ENCODE peak calls at places on chromosomes 2 and 18, in seven cellular contexts. L is stomach, R is tibial nerve, O is breast epithelium, X is epithelial cell of esophagus, H is upper lobe of right lung, Q is fibroblast of villous mesenchyme. S is an unnamed sample.

GRCh38 chr2:189236066-189236465 is 56.5 kb upstream of the COL5A2 start:
- DNase-seq in H (no peak), R (no peak), X (peak; percentile 90), Q (no peak), L (no peak), O (no peak), S (no peak)

GRCh38 chr2:50469784-50470183 is 562.1 kb downstream of the NRXN1 start:
- DNase-seq in Q (no peak), X (no peak), L (no peak), H (no peak), O (no peak), R (no peak), S (no peak)

GRCh38 chr2:108604196-108604595 is 69.9 kb downstream of the LIMS1 start:
- DNase-seq in L (no peak), O (no peak), H (no peak), R (no peak), Q (no peak), X (no peak), S (no peak)

GRCh38 chr2:112061840-112062239 is 6.8 kb downstream of the TMEM87B start:
- DNase-seq in H (no peak), R (no peak), X (no peak), L (no peak), Q (no peak), O (no peak), S (no peak)

GRCh38 chr2:98063289-98063688 is 23.7 kb upstream of the VWA3B start:
- DNase-seq in X (no peak), L (no peak), O (no peak), Q (no peak), R (no peak), H (no peak), S (no peak)

GRCh38 chr2:68391869-68392268 is 26.8 kb downstream of the PLEK start:
- DNase-seq in H (no peak), X (no peak), R (no peak), Q (no peak), O (no peak), L (no peak), S (no peak)

GRCh38 chr18:65706646-65707045 is 44.2 kb upstream of the CDH7 start:
- DNase-seq in X (no peak), R (no peak), L (no peak), O (no peak), H (no peak), Q (no peak), S (no peak)

GRCh38 chr2:111167238-111168162 is 46.8 kb downstream of the BCL2L11 start:
- DNase-seq in Q (no peak), R (no peak), L (no peak), O (no peak), H (no peak), X (no peak), S (peak; percentile 33)

GRCh38 chr18:75071484-75071785 is 137.5 kb downstream of the PTGR3 start:
- DNase-seq in X (no peak), H (peak; percentile 64), R (no peak), O (no peak), Q (no peak), L (no peak), S (no peak)

GRCh38 chr2:182372661-182373060 is 54.2 kb downstream of the PDE1A start:
- DNase-seq in O (no peak), H (no peak), Q (peak; percentile 83), X (peak; percentile 94), R (peak; percentile 16), L (no peak), S (no peak)

GRCh38 chr2:190467575-190468083 is 59.5 kb downstream of the MFSD6 start:
- DNase-seq in L (no peak), Q (peak; percentile 10), X (peak; percentile 25), R (no peak), O (no peak), H (no peak), S (no peak)

GRCh38 chr2:188196343-188197008 is 95.2 kb upstream of the GULP1 start:
- DNase-seq in X (peak; percentile 8), R (no peak), Q (peak; percentile 36), O (no peak), H (no peak), L (no peak), S (no peak)

GRCh38 chr2:74850816-74851566 is 17.1 kb downstream of the HK2 start:
- DNase-seq in H (no peak), Q (peak; percentile 86), L (no peak), X (peak; percentile 64), R (no peak), O (no peak), S (no peak)

DNA sequence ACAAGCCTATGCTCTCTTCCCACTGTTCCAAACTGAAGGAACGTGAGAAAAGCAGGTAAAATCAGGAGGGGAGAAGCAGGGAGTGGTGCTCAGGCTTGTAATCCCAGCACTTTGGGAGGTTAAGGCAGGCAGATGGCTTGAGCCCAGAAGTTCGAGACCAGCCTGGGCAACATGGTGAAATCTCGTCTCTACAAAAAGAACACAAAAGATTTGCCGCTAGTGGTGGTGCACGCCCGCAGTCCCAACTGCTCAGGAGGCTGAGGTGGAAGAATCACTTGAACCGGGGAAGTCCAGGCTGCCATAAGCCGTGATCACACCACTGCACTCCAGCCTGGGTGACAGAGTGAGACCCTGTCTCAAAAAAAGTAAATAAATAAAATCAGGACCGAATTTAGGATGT is 1.3 kb upstream of the TMSB10 start:
- DNase-seq in O (no peak), H (no peak), Q (no peak), X (no peak), R (no peak), L (no peak), S (no peak)
- H3K4me3 ChIP-seq in O (peak overlapping the region; percentile 100), H (peak overlapping the region; percentile 92), Q (no peak overlapping the region), X (no peak overlapping the region), R (peak overlapping the region; percentile 73), L (peak overlapping the region; percentile 78), S (no peak overlapping the region)

DNA sequence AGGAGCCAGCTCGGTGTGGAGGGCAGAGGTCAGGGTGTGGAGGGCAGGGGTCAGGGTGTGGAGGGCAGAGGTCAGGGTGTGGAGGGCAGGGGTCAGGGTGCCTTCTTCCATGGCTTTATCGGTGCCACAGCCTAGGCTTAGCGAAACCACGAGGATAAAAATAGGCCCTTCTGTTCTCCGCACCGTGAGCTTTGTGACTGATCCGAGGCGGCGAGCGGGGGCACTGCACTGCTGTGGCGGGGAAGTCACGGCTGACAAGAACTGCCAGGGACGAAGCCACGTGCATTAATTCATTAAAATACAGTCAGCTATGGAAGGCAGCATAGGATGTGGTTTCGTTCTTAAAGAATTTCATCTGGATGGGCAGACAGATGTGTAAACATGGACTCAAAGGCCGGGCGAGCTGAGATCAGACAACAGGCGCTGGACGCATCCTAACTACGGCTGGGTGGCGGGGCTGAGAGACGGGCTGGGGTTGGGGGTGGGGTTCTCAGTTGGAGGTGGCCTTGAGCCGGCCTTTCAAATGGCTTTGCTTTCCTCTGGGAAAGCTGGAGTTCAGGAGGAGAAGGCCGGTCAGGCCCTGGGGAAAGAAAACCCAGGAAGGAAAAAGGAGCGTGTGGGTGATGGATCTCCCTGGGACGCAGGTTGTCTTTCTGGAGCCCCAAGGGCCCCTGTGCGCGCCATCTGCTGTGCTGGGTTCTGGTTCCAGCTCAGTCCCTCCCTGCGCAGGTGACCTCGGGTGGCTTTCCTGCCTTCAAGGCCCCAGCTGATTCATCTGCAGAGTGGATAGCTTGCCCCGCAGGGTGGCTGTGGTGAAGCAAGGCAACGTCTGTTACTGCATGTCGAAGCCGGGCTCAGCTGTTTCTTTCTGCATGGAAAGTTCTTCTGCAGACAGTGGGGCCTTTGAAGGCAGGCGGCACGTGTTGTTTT is 973 bp upstream of the ALLC start:
- DNase-seq in R (no peak), L (no peak), Q (peak; percentile 67), O (no peak), H (no peak), X (no peak), S (no peak)
- H3K4me3 ChIP-seq in R (no peak overlapping the region), L (no peak overlapping the region), Q (no peak overlapping the region), O (no peak overlapping the region), H (no peak overlapping the region), X (no peak overlapping the region), S (no peak overlapping the region)

GRCh38 chr18:48959921-48960920 is 9.5 kb upstream of the SMAD7 start:
- DNase-seq in L (no peak), Q (peak; percentile 69), X (no peak), H (no peak), R (no peak), O (no peak), S (no peak)
- H3K4me3 ChIP-seq in L (no peak overlapping the region), Q (no peak overlapping the region), X (no peak overlapping the region), H (no peak overlapping the region), R (no peak overlapping the region), O (no peak overlapping the region), S (no peak overlapping the region)

GRCh38 chr2:64227603-64228125 is 83.4 kb upstream of the PELI1 start:
- DNase-seq in R (no peak), L (no peak), X (no peak), O (no peak), H (no peak), Q (peak; percentile 40), S (no peak)
- H3K4me3 ChIP-seq in R (peak overlapping the region; percentile 61), L (peak overlapping the region; percentile 46), X (peak overlapping the region; percentile 41), O (peak overlapping the region; percentile 68), H (peak overlapping the region; percentile 48), Q (peak overlapping the region; percentile 56), S (peak overlapping the region; percentile 59)